ENCODE peak calls at places on chromosomes 11 and 22, in nine cellular contexts. H, W, Z, C, F, G, K, D and V are unnamed samples.

GRCh38 chr11:118152552-118153471 is at the start of gene SCN4B:
- DNase-seq in H (peak), W (peak), F (peak), D (peak), C (peak), K (no peak), G (peak), Z (no peak), V (peak)

GRCh38 chr11:115656684-115657083 is 152.5 kb upstream of the CADM1 start:
- DNase-seq in G (no peak), C (no peak), D (no peak), F (no peak), K (no peak), W (no peak), Z (peak), H (no peak), V (no peak)

GRCh38 chr11:114157476-114158050 is 98.1 kb downstream of the ZBTB16 start:
- DNase-seq in K (no peak), H (no peak), F (no peak), G (no peak), Z (no peak), D (no peak), C (no peak), W (no peak), V (no peak)

GRCh38 chr11:67646535-67647336 is 3.8 kb downstream of the ACY3 start:
- DNase-seq in F (no peak), Z (no peak), C (no peak), K (no peak), D (no peak), W (no peak), H (no peak), G (peak), V (no peak)

GRCh38 chr11:2301631-2302272 is at the start of the genes C11orf21 and TSPAN32:
- DNase-seq in D (peak), Z (peak), W (peak), K (no peak), G (peak), F (no peak), H (no peak), C (no peak), V (peak)

GRCh38 chr11:130400793-130401483 is 27.5 kb downstream of the ADAMTS8 start:
- DNase-seq in H (no peak), K (no peak), D (no peak), Z (no peak), F (no peak), G (no peak), C (no peak), W (peak), V (peak)

GRCh38 chr11:108233277-108233945 is 10.5 kb downstream of the ATM start:
- DNase-seq in F (no peak), K (no peak), H (no peak), D (no peak), C (no peak), Z (no peak), G (no peak), W (no peak), V (no peak)

GRCh38 chr11:129394709-129395108 is 19.1 kb downstream of the BARX2 start:
- DNase-seq in G (no peak), W (no peak), Z (no peak), F (no peak), D (no peak), C (no peak), H (no peak), K (no peak), V (no peak)

GRCh38 chr11:2313051-2313951 is 11.5 kb downstream of the TSPAN32 start:
- DNase-seq in K (no peak), F (no peak), W (no peak), C (no peak), G (peak), Z (no peak), D (peak), H (no peak), V (no peak)

GRCh38 chr11:127106938-127107337 is 106.4 kb upstream of the KIRREL3 start:
- DNase-seq in G (no peak), D (no peak), C (no peak), K (peak), W (no peak), H (no peak), Z (no peak), F (no peak), V (no peak)

GRCh38 chr11:36010010-36010740 is 66.3 kb downstream of the LDLRAD3 start:
- DNase-seq in Z (no peak), W (peak), D (no peak), H (no peak), G (no peak), K (no peak), F (no peak), C (no peak), V (peak)

GRCh38 chr22:27358096-27358870 is 443.3 kb downstream of the MN1 start:
- DNase-seq in F (no peak), H (no peak), W (no peak), D (no peak), G (no peak), C (no peak), Z (no peak), K (no peak), V (no peak)

GRCh38 chr22:47126344-47126811 is 363.9 kb downstream of the TBC1D22A start:
- DNase-seq in G (no peak), C (no peak), F (peak), D (no peak), Z (no peak), K (no peak), W (no peak), H (no peak), V (no peak)

GRCh38 chr22:48313156-48313555 is 1514.5 kb downstream of the BRD1 start:
- DNase-seq in K (no peak), G (no peak), Z (no peak), W (no peak), F (no peak), D (no peak), C (no peak), H (no peak), V (no peak)

GRCh38 chr22:42800731-42801536 is 56.1 kb downstream of the ARFGAP3 start:
- DNase-seq in F (no peak), D (no peak), C (no peak), H (no peak), W (no peak), Z (no peak), G (no peak), K (peak), V (no peak)

GRCh38 chr22:19811811-19812771 is 42.6 kb downstream of the GNB1L start:
- DNase-seq in D (peak), H (no peak), Z (no peak), K (no peak), W (no peak), C (no peak), F (peak), G (peak), V (no peak)

GRCh38 chr11:121067912-121068652 is 33.0 kb upstream of the TECTA start:
- DNase-seq in H (no peak), C (no peak), W (no peak), G (no peak), D (no peak), Z (no peak), F (peak), K (no peak), V (peak)

GRCh38 chr11:2707736-2708135 is 7.9 kb upstream of the KCNQ1OT1 start:
- DNase-seq in C (no peak), Z (no peak), H (no peak), D (no peak), W (no peak), F (no peak), K (no peak), G (no peak), V (no peak)

GRCh38 chr22:31345331-31346254 is 553 bp downstream of the PATZ1 start:
- DNase-seq in H (peak), F (peak), G (peak), W (peak), K (peak), D (peak), Z (peak), C (peak), V (peak)

GRCh38 chr11:7204778-7205177 is 46.9 kb upstream of the SYT9 start:
- DNase-seq in F (no peak), D (no peak), Z (peak), G (no peak), W (no peak), C (no peak), K (no peak), H (no peak), V (peak)

GRCh38 chr22:43996170-43996980 is 27.7 kb upstream of the PARVB start:
- DNase-seq in F (no peak), C (no peak), H (peak), W (no peak), Z (no peak), D (peak), G (peak), K (no peak), V (no peak)

GRCh38 chr11:109364851-109365250 is 57.1 kb upstream of the C11orf87 start:
- DNase-seq in H (no peak), D (no peak), G (no peak), C (no peak), F (no peak), Z (no peak), W (no peak), K (no peak), V (no peak)

GRCh38 chr11:75233688-75234295 is 6.8 kb upstream of the TPBGL start:
- DNase-seq in F (no peak), G (no peak), D (no peak), H (no peak), K (no peak), C (peak), Z (peak), W (peak), V (peak)

GRCh38 chr22:38699784-38700183 is 959 bp downstream of the JOSD1 start:
- DNase-seq in H (no peak), D (no peak), Z (peak), G (no peak), W (peak), K (no peak), F (no peak), C (no peak), V (peak)

GRCh38 chr11:117884994-117885393 is 8.5 kb upstream of the FXYD6 start:
- DNase-seq in Z (no peak), G (no peak), C (no peak), F (peak), W (no peak), H (no peak), D (no peak), K (no peak), V (peak)

GRCh38 chr22:33108037-33108436 is 49.9 kb upstream of the SYN3 start:
- DNase-seq in H (no peak), D (no peak), W (no peak), G (no peak), C (no peak), Z (no peak), F (no peak), K (no peak), V (no peak)

GRCh38 chr11:20131744-20132666 is 28.3 kb downstream of the DBX1 start:
- DNase-seq in Z (peak), C (peak), W (peak), D (peak), G (peak), K (no peak), F (no peak), H (peak), V (peak)